ENCODE peak calls at places on chromosomes 6 and 20, in four cellular contexts. O is right atrium auricular region, U is SK-N-SH, V is fibroblast of pulmonary artery. J is an unnamed sample.

GRCh38 chr6:35238843-35239289 is 20.7 kb upstream of the ZNF76 start:
- DNase-seq in O (no peak), U (peak; percentile 49), V (peak; percentile 84), J (peak; percentile 93)

GRCh38 chr6:52231411-52232127 is 12.7 kb downstream of the IL17F start:
- DNase-seq in O (no peak), U (no peak), V (no peak), J (peak; percentile 8)

GRCh38 chr6:36735110-36735971 is 37.7 kb downstream of the RAB44 start:
- DNase-seq in O (peak; percentile 94), U (no peak), V (peak; percentile 97), J (peak; percentile 94)

GRCh38 chr20:41509316-41509715 is 108.9 kb downstream of the CHD6 start:
- DNase-seq in O (no peak), U (no peak), V (no peak), J (no peak)

GRCh38 chr6:139762587-139763031 is 388.2 kb upstream of the CITED2 start:
- DNase-seq in O (no peak), U (no peak), V (no peak), J (peak; percentile 9)

GRCh38 chr6:21998539-21998938 is 298.3 kb downstream of the PRL start:
- DNase-seq in O (no peak), U (no peak), V (no peak), J (no peak)

GRCh38 chr6:4401408-4402367 is 266.3 kb upstream of the ECI2 start:
- DNase-seq in O (no peak), U (no peak), V (no peak), J (peak; percentile 32)

GRCh38 chr20:59657459-59658046 is 53.2 kb downstream of the PHACTR3 start:
- DNase-seq in O (no peak), U (no peak), V (no peak), J (no peak)

GRCh38 chr20:9594284-9594875 is 80.0 kb downstream of the LAMP5 start:
- DNase-seq in O (no peak), U (no peak), V (no peak), J (no peak)

GRCh38 chr6:66568271-66568670 is 861.2 kb upstream of the EYS start:
- DNase-seq in O (no peak), U (no peak), V (peak; percentile 1), J (no peak)

GRCh38 chr20:34639755-34640222 is 37.1 kb downstream of the PIGU start:
- DNase-seq in O (no peak), U (no peak), V (no peak), J (peak; percentile 2)

GRCh38 chr6:30450908-30451818 is 38.1 kb upstream of the HLA-E start:
- DNase-seq in O (no peak), U (no peak), V (peak; percentile 43), J (peak; percentile 72)

GRCh38 chr20:22773326-22773725 is 189.0 kb upstream of the FOXA2 start:
- DNase-seq in O (no peak), U (no peak), V (peak; percentile 44), J (peak; percentile 40)

GRCh38 chr6:148179786-148180185 is 162.9 kb upstream of the SASH1 start:
- DNase-seq in O (no peak), U (no peak), V (peak; percentile 55), J (no peak)

GRCh38 chr6:75041381-75041780 is 164.5 kb downstream of the COL12A1 start:
- DNase-seq in O (no peak), U (no peak), V (no peak), J (no peak)
- TF ChIP-seq CTCF in O (no peak), U (no peak), V (no peak), J (no peak)

GRCh38 chr6:34143884-34144580 is 1.9 kb downstream of the GRM4 start:
- DNase-seq in O (no peak), U (peak; percentile 85), V (no peak), J (peak; percentile 81)
- TF ChIP-seq CTCF in O (no peak), U (peak; percentile 14), V (no peak), J (no peak)

GRCh38 chr20:4261333-4262284 is 246.3 kb upstream of the RNF24 start:
- DNase-seq in O (no peak), U (no peak), V (no peak), J (no peak)
- TF ChIP-seq CTCF in O (no peak), U (peak; percentile 19), V (no peak), J (no peak)

DNA sequence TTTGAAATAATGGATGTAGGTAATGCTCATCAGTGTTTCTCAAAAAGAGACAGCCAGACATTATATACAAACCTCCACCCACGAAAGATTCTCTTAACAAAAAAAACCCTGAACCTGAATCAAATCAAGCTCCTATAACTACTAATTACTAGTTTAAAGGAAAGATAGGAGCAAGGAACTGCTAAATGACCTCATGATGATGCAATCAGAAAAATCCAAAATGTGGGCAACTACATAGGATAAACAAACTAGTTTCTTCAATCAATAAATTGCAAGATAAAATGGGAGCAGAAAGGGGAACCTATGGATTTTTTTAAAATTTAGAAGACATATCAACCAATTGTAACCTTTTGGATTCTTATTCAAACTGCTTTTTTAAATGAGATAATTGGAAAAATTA is 43.2 kb upstream of the TMEM30A start:
- DNase-seq in O (no peak), U (no peak), V (no peak), J (no peak)
- TF ChIP-seq CTCF in O (no peak), U (no peak), V (no peak), J (no peak)

DNA sequence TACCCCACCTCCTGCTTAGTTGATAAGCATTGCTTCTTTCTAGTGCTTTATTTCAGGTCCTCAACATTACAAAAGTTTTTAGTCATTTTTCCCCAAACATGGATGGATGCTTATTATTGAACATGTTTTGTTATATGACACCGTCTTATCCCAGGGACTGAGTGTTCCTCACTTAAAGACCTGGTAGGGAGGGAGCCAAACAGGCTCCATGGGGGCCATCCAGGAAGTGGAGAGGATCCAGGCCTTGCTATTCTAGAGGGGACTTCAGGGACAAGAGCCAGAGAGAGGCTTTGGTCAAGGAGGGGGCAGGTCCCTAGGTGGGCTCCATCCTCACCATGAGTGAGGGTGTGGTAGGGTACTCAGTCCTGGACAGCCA is 7.4 kb downstream of the SLC32A1 start:
- DNase-seq in O (no peak), U (peak; percentile 32), V (no peak), J (no peak)
- TF ChIP-seq CTCF in O (no peak), U (no peak), V (no peak), J (no peak)

GRCh38 chr6:33248643-33248931 is 23.1 kb downstream of the VPS52 start:
- DNase-seq in O (no peak), U (no peak), V (peak; percentile 58), J (peak; percentile 61)
- TF ChIP-seq CTCF in O (no peak), U (no peak), V (no peak), J (no peak)

GRCh38 chr6:6007311-6008113 is 787 bp upstream of the NRN1 start:
- DNase-seq in O (no peak), U (peak; percentile 68), V (no peak), J (no peak)
- TF ChIP-seq CTCF in O (no peak), U (peak; percentile 45), V (no peak), J (no peak)

J was measured in cardiac muscle cell.